ENCODE peak calls at places on chromosomes 4 and X, in ten cellular contexts. U is CD8-positive, alpha-beta T cell; H is stomach; L is psoas muscle; Z is neural progenitor cell; N is HCT116; B is OCI-LY7; I is fibroblast of lung; E is A549; F is upper lobe of left lung. R is an unnamed sample.

GRCh38 chrX:132491191-132491590 is 2.4 kb upstream of the MBNL3 start:
- DNase-seq in B (peak; percentile 73), H (no peak), N (no peak), L (no peak), I (no peak), Z (no peak), E (peak; percentile 6), U (no peak), F (no peak), R (no peak)

GRCh38 chr4:183335369-183335940 is 13.2 kb upstream of the CLDN24 start:
- DNase-seq in N (peak; percentile 68), F (no peak), U (no peak), L (no peak), I (peak; percentile 96), E (peak; percentile 63), H (peak; percentile 23), B (no peak), Z (no peak), R (no peak)

GRCh38 chr4:75180790-75181776 is 248.2 kb downstream of the PARM1 start:
- DNase-seq in Z (no peak), N (no peak), B (peak; percentile 22), H (no peak), F (no peak), U (no peak), I (no peak), E (peak; percentile 1), L (no peak), R (peak; percentile 14)

GRCh38 chr4:89254847-89255246 is 52.8 kb downstream of the GPRIN3 start:
- DNase-seq in I (peak; percentile 3), N (peak; percentile 37), F (no peak), H (peak; percentile 40), L (no peak), Z (peak; percentile 47), B (peak; percentile 48), E (peak; percentile 56), U (peak; percentile 68), R (peak; percentile 12)

GRCh38 chr4:141432000-141432712 is 204.2 kb upstream of the IL15 start:
- DNase-seq in N (no peak), Z (no peak), B (no peak), I (peak; percentile 46), L (no peak), H (no peak), U (no peak), E (no peak), F (no peak), R (no peak)

GRCh38 chr4:62709618-62710252 is 1509.6 kb downstream of the ADGRL3 start:
- DNase-seq in Z (peak; percentile 57), U (no peak), L (no peak), I (peak; percentile 6), N (no peak), F (no peak), H (no peak), B (peak; percentile 15), E (peak; percentile 6), R (no peak)

GRCh38 chr4:44157611-44158277 is 290.9 kb downstream of the KCTD8 start:
- DNase-seq in H (no peak), U (no peak), I (peak; percentile 72), B (no peak), Z (no peak), N (no peak), F (no peak), E (no peak), L (no peak), R (no peak)

GRCh38 chr4:127586922-127587571 is 45.7 kb upstream of the INTU start:
- DNase-seq in B (peak; percentile 22), N (peak; percentile 38), H (no peak), U (no peak), E (peak; percentile 55), I (peak; percentile 51), Z (peak; percentile 67), L (no peak), F (no peak), R (peak; percentile 32)

GRCh38 chrX:111322231-111322855 is 52.1 kb upstream of the CAPN6 start:
- DNase-seq in E (no peak), H (no peak), U (no peak), Z (peak; percentile 32), B (no peak), L (no peak), N (no peak), I (no peak), F (no peak), R (no peak)

GRCh38 chrX:19772306-19772705 is 115.1 kb downstream of the SH3KBP1 start:
- DNase-seq in B (no peak), H (no peak), L (no peak), E (no peak), U (no peak), I (peak; percentile 25), Z (no peak), N (no peak), F (no peak), R (no peak)

GRCh38 chrX:119647552-119648420 is 41.6 kb upstream of the NKRF start:
- DNase-seq in L (no peak), H (no peak), B (no peak), U (no peak), Z (no peak), E (no peak), N (no peak), F (no peak), I (no peak), R (no peak)

GRCh38 chr4:77711469-77711868 is 105.8 kb downstream of the CXCL13 start:
- DNase-seq in E (no peak), F (no peak), U (no peak), H (no peak), L (no peak), Z (no peak), I (no peak), B (peak; percentile 16), N (no peak), R (no peak)

GRCh38 chrX:42686706-42687105 is 91.3 kb downstream of the PPP1R2C start:
- DNase-seq in E (no peak), F (no peak), B (no peak), H (no peak), L (no peak), N (no peak), U (no peak), Z (no peak), I (no peak), R (no peak)

GRCh38 chr4:173242466-173243250 is 74.0 kb downstream of the GALNT7 start:
- DNase-seq in L (no peak), H (no peak), F (no peak), U (no peak), E (no peak), Z (peak; percentile 61), I (no peak), B (no peak), N (no peak), R (no peak)

GRCh38 chr4:10917475-10918103 is 233.0 kb upstream of the CLNK start:
- DNase-seq in I (peak; percentile 32), B (no peak), H (peak; percentile 63), Z (no peak), F (no peak), E (no peak), U (no peak), L (no peak), N (no peak), R (no peak)

GRCh38 chr4:153151535-153152452 is 52.4 kb upstream of the TRIM2 start:
- DNase-seq in F (peak; percentile 89), H (peak; percentile 79), E (peak; percentile 25), Z (peak; percentile 97), N (no peak), U (no peak), B (no peak), I (peak; percentile 67), L (no peak), R (peak; percentile 85)

GRCh38 chr4:153156263-153156662 is 48.0 kb upstream of the TRIM2 start:
- DNase-seq in B (peak; percentile 30), U (no peak), L (no peak), Z (peak; percentile 58), E (no peak), F (no peak), H (no peak), I (peak; percentile 5), N (no peak), R (no peak)

GRCh38 chr4:153153339-153153851 is 50.8 kb upstream of the TRIM2 start:
- DNase-seq in F (peak; percentile 90), B (peak; percentile 22), H (peak; percentile 50), L (peak; percentile 35), Z (peak; percentile 85), N (no peak), I (peak; percentile 36), E (peak; percentile 52), U (peak; percentile 70), R (peak; percentile 75)

GRCh38 chr4:153154010-153154975 is 50.0 kb upstream of the TRIM2 start:
- DNase-seq in H (peak; percentile 29), F (no peak), L (no peak), B (no peak), N (no peak), E (peak; percentile 43), I (peak; percentile 60), U (no peak), Z (no peak), R (peak; percentile 43)

GRCh38 chr4:153152453-153153338 is 51.5 kb upstream of the TRIM2 start:
- DNase-seq in F (peak; percentile 82), E (no peak), B (no peak), I (peak; percentile 34), H (peak; percentile 50), U (peak; percentile 61), L (peak; percentile 42), N (no peak), Z (peak; percentile 40), R (peak; percentile 81)
- H3K4me1 ChIP-seq in F (peaks cover 29% of the 10 kb centered on the region), E (peaks cover 32% of the 10 kb centered on the region), B (peaks cover 31% of the 10 kb centered on the region), I (peaks cover 11% of the 10 kb centered on the region), H (peaks cover 16% of the 10 kb centered on the region), U (peaks cover 15% of the 10 kb centered on the region), L (no peaks in the 10 kb centered on the region), N (peaks cover 21% of the 10 kb centered on the region), Z (peaks cover 32% of the 10 kb centered on the region), R (peaks cover 5% of the 10 kb centered on the region)

GRCh38 chr4:185868983-185869938 is 57.3 kb upstream of the SORBS2 start:
- DNase-seq in F (no peak), I (no peak), H (no peak), U (no peak), E (no peak), N (no peak), Z (no peak), B (no peak), L (no peak), R (no peak)
- H3K4me3 ChIP-seq in F (no peak overlapping the region), I (no peak overlapping the region), H (no peak overlapping the region), U (no peak overlapping the region), E (no peak overlapping the region), N (no peak overlapping the region), Z (no peak overlapping the region), B (no peak overlapping the region), L (no peak overlapping the region), R (no peak overlapping the region)

GRCh38 chrX:94633237-94633636 is 959.2 kb downstream of the FAM133A start:
- DNase-seq in L (no peak), H (no peak), Z (no peak), E (no peak), B (no peak), N (no peak), F (no peak), I (no peak), U (no peak), R (no peak)
- TF ChIP-seq CTCF in L (no peak), H (no peak), Z (peak; percentile 49), E (no peak), B (no peak), N (no peak), F (no peak), I (no peak), U (no peak), R (no peak)

DNA sequence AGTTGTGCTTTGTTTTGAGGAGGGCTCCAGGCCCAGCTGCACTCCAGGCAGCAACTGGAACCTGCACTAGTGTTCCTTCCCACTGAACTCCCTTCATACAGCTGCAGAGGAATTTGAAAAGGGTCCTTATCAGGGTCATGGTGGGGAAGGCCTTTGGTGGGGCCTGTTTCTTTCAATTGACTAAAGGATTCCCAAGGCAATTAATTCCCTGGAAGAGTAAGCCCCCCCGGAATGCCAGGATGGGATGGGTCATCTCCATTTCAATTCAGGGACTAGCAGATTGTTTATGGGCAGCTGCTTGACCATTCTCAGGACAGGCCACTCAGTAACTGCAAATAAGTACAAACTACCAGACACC is 45.3 kb downstream of the TSC22D3 start:
- DNase-seq in U (no peak), B (no peak), I (no peak), F (no peak), L (no peak), Z (peak; percentile 52), N (no peak), E (no peak), H (no peak), R (no peak)
- H3K4me1 ChIP-seq in U (no peaks in the 10 kb centered on the region), B (peaks cover 6% of the 10 kb centered on the region), I (no peaks in the 10 kb centered on the region), F (peaks cover 70% of the 10 kb centered on the region), L (peaks cover 71% of the 10 kb centered on the region), Z (peaks cover 30% of the 10 kb centered on the region), N (peaks cover 37% of the 10 kb centered on the region), E (peaks cover 70% of the 10 kb centered on the region), H (peaks cover 55% of the 10 kb centered on the region), R (peaks cover 6% of the 10 kb centered on the region)

R was measured in BE2C.